ENCODE peak calls at places on chromosomes 13 and 19, in seven cellular contexts. Y is GM23248, A is lower lobe of right lung, G is tibial nerve, Z is brain microvascular endothelial cell, I is body of pancreas, O is A673. J is an unnamed sample. For H3K27me3, the result is how much of the 10 kb centered on the place peaks cover.

GRCh38 chr13:110150384-110151091 is 156.4 kb downstream of the COL4A1 start:
- DNase-seq in Y (peak), O (no peak), I (no peak), A (no peak), Z (no peak), G (no peak), J (peak)

GRCh38 chr19:46955114-46955812 is 64.4 kb upstream of the NPAS1 start:
- DNase-seq in I (no peak), O (peak), G (no peak), A (no peak), Y (peak), Z (no peak), J (no peak)

GRCh38 chr19:1355258-1355973 is 28.3 kb upstream of the NDUFS7 start:
- DNase-seq in Y (peak), A (no peak), I (no peak), O (peak), Z (no peak), G (no peak), J (no peak)

GRCh38 chr13:21326155-21327030 is 132.7 kb downstream of the ZDHHC20 start:
- DNase-seq in I (peak), G (no peak), O (no peak), Y (peak), Z (peak), A (no peak), J (peak)

GRCh38 chr19:36120092-36120983 is 5.1 kb downstream of the TBCB start:
- DNase-seq in G (no peak), Y (no peak), Z (no peak), A (no peak), O (no peak), I (no peak), J (no peak)

GRCh38 chr19:612941-613340 is 20.4 kb downstream of the POLRMT start:
- DNase-seq in G (no peak), A (no peak), Y (no peak), O (no peak), Z (no peak), I (no peak), J (no peak)

GRCh38 chr13:34376483-34376882 is 558.5 kb downstream of the RFC3 start:
- DNase-seq in G (no peak), Y (no peak), Z (no peak), O (no peak), I (no peak), A (no peak), J (no peak)

GRCh38 chr19:6730153-6730804 is 7.1 kb downstream of the GPR108 start:
- DNase-seq in Z (no peak), G (peak), O (peak), A (peak), I (peak), Y (peak), J (no peak)

GRCh38 chr19:13953021-13953531 is 767 bp downstream of the DCAF15 start:
- DNase-seq in Y (peak), O (peak), A (no peak), G (no peak), Z (no peak), I (no peak), J (no peak)

GRCh38 chr13:20825476-20825875 is 51.7 kb upstream of the EEF1AKMT1 start:
- DNase-seq in G (no peak), Z (no peak), O (no peak), A (no peak), Y (peak), I (no peak), J (no peak)

GRCh38 chr19:913080-913748 is at the start of gene R3HDM4:
- DNase-seq in Z (no peak), A (peak), I (peak), Y (peak), O (peak), G (peak), J (no peak)

GRCh38 chr13:62643007-62643483 is 1227.4 kb upstream of the PCDH20 start:
- DNase-seq in Y (peak), G (no peak), Z (peak), I (no peak), A (no peak), O (no peak), J (no peak)

GRCh38 chr13:51426982-51427381 is 25.9 kb downstream of the INTS6 start:
- DNase-seq in Z (no peak), O (no peak), A (no peak), Y (no peak), I (no peak), G (no peak), J (no peak)

GRCh38 chr19:42282036-42282762 is 13.1 kb downstream of the CIC start:
- DNase-seq in Z (no peak), G (no peak), I (no peak), A (no peak), Y (peak), O (peak), J (no peak)

GRCh38 chr19:48933382-48933932 is at the start of gene DHDH:
- DNase-seq in O (peak), Z (peak), A (peak), I (peak), Y (peak), G (no peak), J (no peak)

GRCh38 chr19:41309225-41310030 is 544 bp upstream of the CCDC97 start:
- DNase-seq in O (no peak), Y (peak), Z (no peak), I (no peak), G (no peak), A (no peak), J (no peak)

DNA sequence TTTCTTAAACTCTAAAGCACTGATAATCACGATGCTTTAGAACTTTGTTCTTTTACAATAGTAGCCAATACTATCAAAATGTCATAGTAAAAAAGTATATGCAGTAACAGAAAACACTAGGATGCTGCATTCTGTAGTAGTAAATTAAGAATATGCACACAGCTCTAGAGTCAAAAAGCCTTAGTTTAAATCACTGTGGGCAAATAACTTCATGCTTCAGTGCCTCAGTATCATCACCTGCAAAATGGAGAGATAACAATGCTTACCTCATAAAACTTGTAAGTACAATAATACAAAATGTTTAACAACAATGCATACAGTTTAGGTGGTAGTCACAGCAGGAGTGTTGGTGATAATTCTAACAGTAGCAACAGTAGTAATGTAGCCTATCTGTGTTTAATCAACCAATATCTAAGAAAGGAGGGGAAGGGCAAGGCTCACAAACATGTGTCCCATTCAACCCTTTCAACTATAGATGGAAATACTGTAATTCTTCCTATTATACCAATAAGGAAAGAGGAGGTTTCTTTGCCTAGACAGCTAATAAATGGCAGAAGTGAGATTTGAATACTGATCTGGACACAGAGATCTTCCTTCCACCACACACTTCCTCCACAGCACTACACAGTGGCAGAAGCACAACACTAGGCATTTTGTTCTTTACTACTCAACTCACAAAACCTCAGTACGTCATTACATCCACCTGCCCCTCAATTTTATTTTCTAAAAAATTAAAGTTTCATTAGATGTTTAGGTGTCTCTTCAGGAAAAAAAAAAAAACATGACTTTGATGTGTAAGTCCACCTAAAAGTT is 4.6 kb downstream of the RBM26 start:
- DNase-seq in A (no peak), O (no peak), I (no peak), G (no peak), Y (no peak), Z (no peak), J (no peak)
- H3K4me3 ChIP-seq in A (no peak), O (no peak), I (no peak), G (no peak), Y (no peak), Z (no peak), J (no peak)

GRCh38 chr13:50261502-50261901 is 246.3 kb downstream of the KCNRG start:
- DNase-seq in O (no peak), I (no peak), Z (no peak), Y (no peak), G (no peak), A (no peak), J (no peak)
- H3K27me3 ChIP-seq in O (under half), I (under half), Z (under half), Y (under half), G (under half), A (under half), J (under half)

GRCh38 chr19:44303305-44303704 is 1.5 kb downstream of the ZNF235 start:
- DNase-seq in Z (no peak), A (no peak), Y (peak), I (no peak), O (no peak), G (no peak), J (no peak)
- H3K4me3 ChIP-seq in Z (no peak), A (no peak), Y (peak), I (no peak), O (peak), G (no peak), J (no peak)

GRCh38 chr19:17790059-17790780 is 4.7 kb upstream of the B3GNT3 start:
- DNase-seq in Y (no peak), A (no peak), G (no peak), Z (no peak), I (no peak), O (no peak), J (no peak)
- H3K27me3 ChIP-seq in Y (under half), A (under half), G (under half), Z (under half), I (under half), O (under half), J (under half)

J was measured in BJ.